ENCODE peak calls at places on chromosomes 3 and 15, in four cellular contexts. One of them, this sample, is unnamed.

GRCh38 chr3:181797431-181797830 is 85.7 kb downstream of the SOX2 start:
- DNase-seq in left ventricle myocardium inferior: no peak
- DNase-seq in HepG2: no peak
- DNase-seq in osteoblast: no peak
- DNase-seq in this sample: no peak

GRCh38 chr15:52252781-52253180 is 42.8 kb downstream of the MYO5C start:
- DNase-seq in left ventricle myocardium inferior: no peak
- DNase-seq in HepG2: peak; percentile 35
- DNase-seq in osteoblast: peak; percentile 92
- DNase-seq in this sample: peak; percentile 57

GRCh38 chr15:53808058-53808703 is 48.7 kb upstream of the WDR72 start:
- DNase-seq in left ventricle myocardium inferior: no peak
- DNase-seq in HepG2: peak; percentile 12
- DNase-seq in osteoblast: no peak
- DNase-seq in this sample: no peak

GRCh38 chr3:189334064-189334920 is 162.5 kb downstream of the TPRG1 start:
- DNase-seq in left ventricle myocardium inferior: no peak
- DNase-seq in HepG2: no peak
- DNase-seq in osteoblast: peak; percentile 86
- DNase-seq in this sample: no peak

GRCh38 chr3:138941259-138941885 is 5.6 kb downstream of the FOXL2 start:
- DNase-seq in left ventricle myocardium inferior: no peak
- DNase-seq in HepG2: peak; percentile 44
- DNase-seq in osteoblast: peak; percentile 95
- DNase-seq in this sample: peak; percentile 61

GRCh38 chr3:132445812-132446211 is 28.5 kb downstream of the DNAJC13 start:
- DNase-seq in left ventricle myocardium inferior: no peak
- DNase-seq in HepG2: no peak
- DNase-seq in osteoblast: no peak
- DNase-seq in this sample: no peak

GRCh38 chr3:134361162-134361831 is 12.9 kb downstream of the AMOTL2 start:
- DNase-seq in left ventricle myocardium inferior: no peak
- DNase-seq in HepG2: no peak
- DNase-seq in osteoblast: peak; percentile 56
- DNase-seq in this sample: no peak

GRCh38 chr3:124552224-124552623 is 178.0 kb upstream of the UMPS start:
- DNase-seq in left ventricle myocardium inferior: no peak
- DNase-seq in HepG2: peak; percentile 94
- DNase-seq in osteoblast: no peak
- DNase-seq in this sample: peak; percentile 61

GRCh38 chr3:40130721-40131120 is 178.8 kb upstream of the EIF1B start:
- DNase-seq in left ventricle myocardium inferior: no peak
- DNase-seq in HepG2: no peak
- DNase-seq in osteoblast: peak; percentile 66
- DNase-seq in this sample: no peak

GRCh38 chr3:43372809-43373587 is 86.7 kb downstream of the SNRK start:
- DNase-seq in left ventricle myocardium inferior: no peak
- DNase-seq in HepG2: no peak
- DNase-seq in osteoblast: peak; percentile 82
- DNase-seq in this sample: no peak

GRCh38 chr3:73765878-73766564 is 141.3 kb upstream of the PDZRN3 start:
- DNase-seq in left ventricle myocardium inferior: no peak
- DNase-seq in HepG2: no peak
- DNase-seq in osteoblast: peak; percentile 51
- DNase-seq in this sample: no peak

GRCh38 chr3:150757768-150758167 is 5.2 kb downstream of the SIAH2 start:
- DNase-seq in left ventricle myocardium inferior: no peak
- DNase-seq in HepG2: no peak
- DNase-seq in osteoblast: no peak
- DNase-seq in this sample: no peak

GRCh38 chr15:66615846-66616245 is 50.0 kb upstream of the LCTL start:
- DNase-seq in left ventricle myocardium inferior: no peak
- DNase-seq in HepG2: no peak
- DNase-seq in osteoblast: peak; percentile 39
- DNase-seq in this sample: no peak

GRCh38 chr3:47247131-47248064 is 35.2 kb downstream of the KIF9 start:
- DNase-seq in left ventricle myocardium inferior: no peak
- DNase-seq in HepG2: no peak
- DNase-seq in osteoblast: no peak
- DNase-seq in this sample: no peak

GRCh38 chr3:42067324-42067723 is 23.8 kb upstream of the TRAK1 start:
- DNase-seq in left ventricle myocardium inferior: no peak
- DNase-seq in HepG2: no peak
- DNase-seq in osteoblast: no peak
- DNase-seq in this sample: peak; percentile 30

GRCh38 chr3:128152419-128153155 is 694 bp upstream of the EEFSEC start:
- DNase-seq in left ventricle myocardium inferior: no peak
- DNase-seq in HepG2: peak; percentile 87
- DNase-seq in osteoblast: no peak
- DNase-seq in this sample: no peak

GRCh38 chr15:57534279-57534678 is 57.4 kb upstream of the MYZAP start:
- DNase-seq in left ventricle myocardium inferior: no peak
- DNase-seq in HepG2: no peak
- DNase-seq in osteoblast: no peak
- DNase-seq in this sample: no peak

GRCh38 chr15:68277131-68277604 is 377 bp upstream of the FEM1B start:
- DNase-seq in left ventricle myocardium inferior: no peak
- DNase-seq in HepG2: no peak
- DNase-seq in osteoblast: peak; percentile 48
- DNase-seq in this sample: peak; percentile 70

GRCh38 chr3:123883111-123883510 is 1.0 kb downstream of the MYLK start:
- DNase-seq in left ventricle myocardium inferior: no peak
- DNase-seq in HepG2: no peak
- DNase-seq in osteoblast: no peak
- DNase-seq in this sample: no peak

GRCh38 chr3:5304789-5305680 is 117.5 kb downstream of the EDEM1 start:
- DNase-seq in left ventricle myocardium inferior: no peak
- DNase-seq in HepG2: peak; percentile 34
- DNase-seq in osteoblast: no peak
- DNase-seq in this sample: peak; percentile 76

GRCh38 chr3:191499307-191500125 is 38.6 kb downstream of the PYDC2 start:
- DNase-seq in left ventricle myocardium inferior: peak; percentile 42
- DNase-seq in HepG2: no peak
- DNase-seq in osteoblast: peak; percentile 78
- DNase-seq in this sample: peak; percentile 35

GRCh38 chr15:93987068-93987467 is 244.3 kb upstream of the MCTP2 start:
- DNase-seq in left ventricle myocardium inferior: no peak
- DNase-seq in HepG2: no peak
- DNase-seq in osteoblast: no peak
- DNase-seq in this sample: no peak

GRCh38 chr3:123037015-123037375 is 9.4 kb upstream of the SEMA5B start:
- DNase-seq in left ventricle myocardium inferior: no peak
- DNase-seq in HepG2: no peak
- DNase-seq in osteoblast: no peak
- DNase-seq in this sample: no peak

GRCh38 chr3:185151959-185152432 is 864 bp downstream of the C3orf70 start:
- DNase-seq in left ventricle myocardium inferior: peak; percentile 64
- DNase-seq in HepG2: no peak
- DNase-seq in osteoblast: no peak
- DNase-seq in this sample: no peak

GRCh38 chr3:188948658-188949400 is 222.9 kb upstream of the TPRG1 start:
- DNase-seq in left ventricle myocardium inferior: no peak
- DNase-seq in HepG2: peak; percentile 48
- DNase-seq in osteoblast: peak; percentile 62
- DNase-seq in this sample: peak; percentile 67

GRCh38 chr15:71010997-71011396 is 104.3 kb upstream of the THSD4 start:
- DNase-seq in left ventricle myocardium inferior: no peak
- DNase-seq in HepG2: no peak
- DNase-seq in osteoblast: no peak
- DNase-seq in this sample: no peak

GRCh38 chr15:66169625-66170024 is 83.9 kb downstream of the MEGF11 start:
- DNase-seq in left ventricle myocardium inferior: no peak
- DNase-seq in HepG2: no peak
- DNase-seq in osteoblast: peak; percentile 22
- DNase-seq in this sample: no peak

GRCh38 chr3:57160046-57160730 is 5.0 kb downstream of the IL17RD start:
- DNase-seq in left ventricle myocardium inferior: peak; percentile 64
- DNase-seq in HepG2: no peak
- DNase-seq in osteoblast: no peak
- DNase-seq in this sample: no peak

GRCh38 chr3:157104521-157104920 is 55.4 kb downstream of the CCNL1 start:
- DNase-seq in left ventricle myocardium inferior: no peak
- DNase-seq in HepG2: no peak
- DNase-seq in osteoblast: peak; percentile 87
- DNase-seq in this sample: no peak

GRCh38 chr3:64009528-64009927 is 13.8 kb downstream of the PSMD6 start:
- DNase-seq in left ventricle myocardium inferior: no peak
- DNase-seq in HepG2: no peak
- DNase-seq in osteoblast: no peak
- DNase-seq in this sample: no peak

GRCh38 chr3:64010199-64010598 is 13.1 kb downstream of the PSMD6 start:
- DNase-seq in left ventricle myocardium inferior: no peak
- DNase-seq in HepG2: no peak
- DNase-seq in osteoblast: no peak
- DNase-seq in this sample: no peak

GRCh38 chr3:64008487-64008886 is 14.8 kb downstream of the PSMD6 start:
- DNase-seq in left ventricle myocardium inferior: no peak
- DNase-seq in HepG2: no peak
- DNase-seq in osteoblast: no peak
- DNase-seq in this sample: no peak

GRCh38 chr3:64008952-64009351 is 14.3 kb downstream of the PSMD6 start:
- DNase-seq in left ventricle myocardium inferior: no peak
- DNase-seq in HepG2: no peak
- DNase-seq in osteoblast: no peak
- DNase-seq in this sample: no peak

GRCh38 chr3:64008017-64008416 is 15.3 kb downstream of the PSMD6 start:
- DNase-seq in left ventricle myocardium inferior: no peak
- DNase-seq in HepG2: no peak
- DNase-seq in osteoblast: no peak
- DNase-seq in this sample: no peak
- H3K36me3 ChIP-seq in left ventricle myocardium inferior: peaks cover 89% of the 10 kb centered on the region
- H3K36me3 ChIP-seq in HepG2: peaks cover 90% of the 10 kb centered on the region
- H3K36me3 ChIP-seq in osteoblast: peaks cover 94% of the 10 kb centered on the region
- H3K36me3 ChIP-seq in this sample: peaks cover 3% of the 10 kb centered on the region

DNA sequence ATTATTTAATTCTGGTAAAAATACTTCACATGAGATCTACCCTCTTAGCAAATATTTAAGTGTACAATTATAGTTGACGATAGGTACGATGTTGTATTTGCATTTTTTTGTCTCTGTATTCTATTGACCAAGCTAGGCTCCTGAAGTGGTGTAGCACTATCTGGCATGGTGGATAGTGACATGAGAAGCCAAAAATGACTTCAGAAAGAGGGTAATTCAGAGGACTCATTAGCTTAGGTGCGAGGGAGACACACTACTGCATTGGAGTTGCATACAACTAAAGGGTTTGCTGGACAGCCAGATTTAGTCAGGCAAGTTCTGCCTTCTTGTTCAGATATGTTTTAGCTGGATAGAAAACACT is 50.6 kb downstream of the KBTBD8 start:
- DNase-seq in left ventricle myocardium inferior: no peak
- DNase-seq in HepG2: no peak
- DNase-seq in osteoblast: no peak
- DNase-seq in this sample: no peak
- H3K4me3 ChIP-seq in left ventricle myocardium inferior: no peak overlapping the region
- H3K4me3 ChIP-seq in HepG2: no peak overlapping the region
- H3K4me3 ChIP-seq in osteoblast: no peak overlapping the region
- H3K4me3 ChIP-seq in this sample: no peak overlapping the region

GRCh38 chr3:30675006-30675405 is 68.6 kb downstream of the TGFBR2 start:
- DNase-seq in left ventricle myocardium inferior: no peak
- DNase-seq in HepG2: no peak
- DNase-seq in osteoblast: no peak
- DNase-seq in this sample: no peak

GRCh38 chr3:30679045-30679444 is 72.6 kb downstream of the TGFBR2 start:
- DNase-seq in left ventricle myocardium inferior: no peak
- DNase-seq in HepG2: no peak
- DNase-seq in osteoblast: no peak
- DNase-seq in this sample: no peak

GRCh38 chr3:30675774-30676173 is 69.4 kb downstream of the TGFBR2 start:
- DNase-seq in left ventricle myocardium inferior: no peak
- DNase-seq in HepG2: no peak
- DNase-seq in osteoblast: no peak
- DNase-seq in this sample: no peak

GRCh38 chr3:30676424-30677346 is 70.3 kb downstream of the TGFBR2 start:
- DNase-seq in left ventricle myocardium inferior: no peak
- DNase-seq in HepG2: no peak
- DNase-seq in osteoblast: no peak
- DNase-seq in this sample: no peak

GRCh38 chr3:30677347-30677685 is 70.9 kb downstream of the TGFBR2 start:
- DNase-seq in left ventricle myocardium inferior: no peak
- DNase-seq in HepG2: no peak
- DNase-seq in osteoblast: no peak
- DNase-seq in this sample: no peak
- H3K36me3 ChIP-seq in left ventricle myocardium inferior: peaks cover 75% of the 10 kb centered on the region
- H3K36me3 ChIP-seq in HepG2: peaks cover 90% of the 10 kb centered on the region
- H3K36me3 ChIP-seq in osteoblast: peaks cover 63% of the 10 kb centered on the region
- H3K36me3 ChIP-seq in this sample: no peaks in the 10 kb centered on the region

GRCh38 chr3:145716519-145716918 is 444.5 kb downstream of the PLOD2 start:
- DNase-seq in left ventricle myocardium inferior: no peak
- DNase-seq in HepG2: no peak
- DNase-seq in osteoblast: no peak
- DNase-seq in this sample: no peak

GRCh38 chr3:145721815-145722214 is 439.2 kb downstream of the PLOD2 start:
- DNase-seq in left ventricle myocardium inferior: no peak
- DNase-seq in HepG2: no peak
- DNase-seq in osteoblast: no peak
- DNase-seq in this sample: no peak

GRCh38 chr3:145721273-145721805 is 439.6 kb downstream of the PLOD2 start:
- DNase-seq in left ventricle myocardium inferior: no peak
- DNase-seq in HepG2: no peak
- DNase-seq in osteoblast: no peak
- DNase-seq in this sample: no peak

DNA sequence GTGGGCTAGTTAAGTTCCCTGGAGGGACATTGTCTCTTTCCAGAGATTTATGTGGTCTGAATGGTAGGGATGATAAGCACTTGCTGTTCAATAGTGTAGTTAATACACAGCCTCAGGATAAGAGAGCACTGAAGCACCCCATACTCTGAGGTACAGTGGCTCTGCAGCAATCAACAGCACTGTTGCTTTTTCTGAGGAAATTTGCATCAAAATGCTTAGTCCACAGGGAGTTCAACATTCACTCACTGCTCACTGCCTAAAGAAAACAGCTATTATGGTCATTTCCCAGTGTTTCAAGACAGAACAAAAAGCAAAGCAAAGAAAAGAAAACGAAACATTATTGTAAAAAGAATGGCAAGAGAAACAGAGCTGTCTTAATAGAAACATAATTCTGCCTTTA is 441.9 kb downstream of the PLOD2 start:
- DNase-seq in left ventricle myocardium inferior: no peak
- DNase-seq in HepG2: no peak
- DNase-seq in osteoblast: no peak
- DNase-seq in this sample: no peak
- H3K4me3 ChIP-seq in left ventricle myocardium inferior: no peak overlapping the region
- H3K4me3 ChIP-seq in HepG2: no peak overlapping the region
- H3K4me3 ChIP-seq in osteoblast: no peak overlapping the region
- H3K4me3 ChIP-seq in this sample: no peak overlapping the region